ENCODE peak calls at places on chromosomes 3 and 15, in seven cellular contexts. L is GM12865, N is fibroblast of mammary gland, S is transverse colon, U is GM23248, R is BJ, T is ovary. Y is an unnamed sample.
A peak's percentile ranks its signal among the peaks of the same experiment; 100 is the strongest.

GRCh38 chr3:149339931-149340309 is 6.5 kb upstream of the TM4SF18 start:
- DNase-seq in S (peak; percentile 46), U (peak; percentile 97), L (no peak), R (peak; percentile 94), T (peak; percentile 73), N (peak; percentile 95), Y (no peak)

GRCh38 chr3:8737823-8738222 is 4.2 kb downstream of the CAV3 start:
- DNase-seq in U (no peak), S (no peak), L (no peak), N (no peak), T (no peak), R (no peak), Y (no peak)

GRCh38 chr3:169207089-169207488 is 456.4 kb downstream of the MECOM start:
- DNase-seq in N (no peak), T (no peak), R (no peak), L (no peak), U (no peak), S (no peak), Y (no peak)

GRCh38 chr3:14561051-14561634 is 21.0 kb upstream of the GRIP2 start:
- DNase-seq in N (peak; percentile 49), L (no peak), S (no peak), U (peak; percentile 83), R (no peak), T (no peak), Y (no peak)

GRCh38 chr3:196016485-196016884 is 65.4 kb downstream of the TFRC start:
- DNase-seq in T (no peak), N (peak; percentile 63), S (no peak), L (peak; percentile 7), R (peak; percentile 10), U (peak; percentile 71), Y (no peak)

GRCh38 chr15:43794269-43795037 is 2.3 kb downstream of the SERF2 start:
- DNase-seq in N (peak; percentile 56), S (no peak), L (no peak), R (no peak), T (no peak), U (peak; percentile 86), Y (peak; percentile 68)

GRCh38 chr15:55221090-55222011 is 24.6 kb upstream of the RSL24D1 start:
- DNase-seq in U (peak; percentile 95), N (peak; percentile 94), T (no peak), R (peak; percentile 77), L (peak; percentile 57), S (no peak), Y (no peak)

GRCh38 chr3:137768361-137769320 is 4.5 kb downstream of the SOX14 start:
- DNase-seq in L (no peak), T (no peak), S (no peak), R (no peak), N (no peak), U (peak; percentile 28), Y (no peak)

GRCh38 chr3:6492306-6492705 is 368.6 kb upstream of the GRM7 start:
- DNase-seq in R (no peak), N (no peak), T (no peak), S (no peak), L (no peak), U (no peak), Y (no peak)

GRCh38 chr3:40417845-40418543 is 31.0 kb downstream of the ENTPD3 start:
- DNase-seq in R (no peak), U (no peak), N (peak; percentile 9), L (no peak), S (no peak), T (no peak), Y (no peak)

GRCh38 chr15:49860101-49860500 is 239.3 kb downstream of the DTWD1 start:
- DNase-seq in N (peak; percentile 93), T (no peak), S (no peak), R (peak; percentile 70), L (no peak), U (peak; percentile 75), Y (no peak)

GRCh38 chr3:42032693-42033349 is 58.3 kb upstream of the TRAK1 start:
- DNase-seq in L (no peak), T (peak; percentile 85), U (peak; percentile 97), S (peak; percentile 68), R (peak; percentile 98), N (peak; percentile 94), Y (peak; percentile 91)

GRCh38 chr3:188164248-188164687 is 10.3 kb downstream of the LPP start:
- DNase-seq in U (no peak), L (no peak), R (no peak), S (peak; percentile 80), N (no peak), T (no peak), Y (no peak)

GRCh38 chr3:134078169-134078821 is 48.6 kb upstream of the SLCO2A1 start:
- DNase-seq in N (peak; percentile 85), U (peak; percentile 91), S (no peak), R (no peak), T (no peak), L (no peak), Y (no peak)

GRCh38 chr3:87336761-87337160 is 60.4 kb upstream of the POU1F1 start:
- DNase-seq in T (no peak), R (no peak), U (no peak), S (no peak), L (no peak), N (no peak), Y (no peak)
- H3K4me3 ChIP-seq in T (no peak overlapping the region), R (no peak overlapping the region), U (no peak overlapping the region), S (no peak overlapping the region), L (no peak overlapping the region), N (no peak overlapping the region), Y (no peak overlapping the region)

DNA sequence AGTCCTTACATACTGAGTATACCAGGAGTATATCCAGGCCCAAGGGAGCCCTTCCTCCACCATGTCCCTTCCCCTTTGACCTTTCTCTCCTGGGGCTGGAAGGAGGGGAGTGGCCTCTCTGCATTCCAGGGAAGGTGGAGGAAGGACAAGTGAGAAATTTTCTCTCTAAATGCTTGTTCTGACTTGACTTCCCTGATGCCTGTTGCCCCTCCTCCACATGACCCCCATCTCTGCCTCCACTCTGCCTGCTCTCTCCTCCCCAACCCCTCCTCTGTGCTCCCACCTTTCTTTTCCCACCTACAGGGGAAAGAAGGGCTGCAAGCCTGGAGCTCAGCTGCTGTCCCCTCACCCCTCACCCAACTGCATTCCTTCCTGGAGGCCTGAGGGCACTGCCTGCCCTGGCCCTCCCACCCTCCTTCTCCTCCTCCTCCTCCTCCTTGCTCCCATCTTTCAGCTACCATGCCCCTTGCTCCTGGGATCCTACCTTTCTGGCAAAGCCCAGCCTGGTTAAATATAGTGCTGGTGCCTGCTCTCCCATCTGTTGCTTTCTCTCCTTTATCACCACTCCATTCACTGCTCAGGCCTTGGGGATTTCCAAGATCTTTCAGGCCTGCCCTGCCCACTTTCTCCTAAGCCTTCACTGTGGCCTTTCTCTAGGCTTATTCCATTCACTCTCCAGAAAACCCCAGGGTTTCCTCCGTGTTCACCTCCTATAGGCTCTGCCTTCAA is 8.5 kb upstream of the DAG1 start:
- DNase-seq in U (peak; percentile 49), S (no peak), R (no peak), T (no peak), N (no peak), L (no peak), Y (peak; percentile 71)
- H3K4me3 ChIP-seq in U (no peak overlapping the region), S (no peak overlapping the region), R (no peak overlapping the region), T (no peak overlapping the region), N (no peak overlapping the region), L (no peak overlapping the region), Y (no peak overlapping the region)

GRCh38 chr15:85706779-85707518 is 87.8 kb downstream of the KLHL25 start:
- DNase-seq in R (no peak), T (peak; percentile 54), N (peak; percentile 78), U (peak; percentile 62), S (peak; percentile 23), L (peak; percentile 88), Y (no peak)

GRCh38 chr15:85704720-85705119 is 90.0 kb downstream of the KLHL25 start:
- DNase-seq in S (no peak), L (peak; percentile 56), T (no peak), U (peak; percentile 68), N (peak; percentile 68), R (peak; percentile 52), Y (no peak)

GRCh38 chr15:85704021-85704420 is 90.7 kb downstream of the KLHL25 start:
- DNase-seq in R (no peak), U (peak; percentile 67), N (peak; percentile 80), L (peak; percentile 70), T (no peak), S (no peak), Y (no peak)

GRCh38 chr15:85700767-85701166 is 94.0 kb downstream of the KLHL25 start:
- DNase-seq in S (no peak), L (no peak), T (no peak), N (no peak), U (no peak), R (no peak), Y (no peak)

DNA sequence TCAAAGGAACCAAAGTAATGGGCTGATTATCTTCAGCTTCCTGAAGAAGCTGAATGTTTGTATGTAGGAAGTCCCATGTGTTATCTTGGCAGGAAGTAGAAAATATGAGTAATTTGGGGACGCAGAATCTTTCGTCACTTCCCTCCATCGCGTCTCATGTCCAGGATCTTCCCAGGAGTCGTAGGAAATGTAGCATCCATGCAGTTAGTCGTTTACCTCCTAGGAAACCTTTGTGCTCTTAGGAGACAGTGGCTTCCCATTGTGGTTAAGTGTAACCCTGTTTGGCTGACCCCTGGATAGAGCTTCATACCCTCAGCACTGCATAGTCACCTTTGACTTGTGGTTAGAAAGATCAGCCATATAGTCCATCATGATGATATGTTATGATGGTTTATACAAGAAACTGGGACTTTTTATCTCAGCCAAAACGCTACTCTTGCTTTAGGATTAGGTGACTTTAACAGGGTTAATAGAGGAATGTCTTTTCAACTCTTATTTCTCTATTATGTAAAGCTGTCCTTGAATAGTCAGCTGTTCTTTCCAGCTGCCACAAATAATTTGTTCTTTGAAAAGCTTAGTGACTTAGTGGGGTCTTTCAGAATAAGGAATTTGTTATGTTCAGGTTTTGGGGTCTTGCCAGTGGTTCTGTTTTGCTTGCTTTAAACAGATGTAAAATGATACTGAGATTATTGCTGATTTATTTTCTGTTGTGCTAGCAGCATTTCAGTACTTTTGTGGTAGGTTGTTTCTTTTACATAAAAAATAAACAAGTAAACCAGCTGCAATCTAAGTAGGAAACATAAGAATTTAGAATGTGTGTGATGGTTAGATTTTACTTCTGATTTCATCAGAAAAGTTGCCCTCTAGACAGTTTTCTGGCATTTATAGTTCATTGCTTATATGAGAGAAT is 92.1 kb downstream of the KLHL25 start:
- DNase-seq in L (peak; percentile 71), U (peak; percentile 56), N (peak; percentile 85), S (no peak), T (no peak), R (no peak), Y (no peak)
- H3K4me3 ChIP-seq in L (peak overlapping the region; percentile 52), U (no peak overlapping the region), N (no peak overlapping the region), S (no peak overlapping the region), T (no peak overlapping the region), R (no peak overlapping the region), Y (no peak overlapping the region)

GRCh38 chr3:68958932-68959331 is 26.6 kb upstream of the TAFA4 start:
- DNase-seq in N (no peak), R (no peak), L (no peak), S (no peak), T (no peak), U (no peak), Y (no peak)

GRCh38 chr3:68964694-68965093 is 32.3 kb upstream of the TAFA4 start:
- DNase-seq in L (no peak), T (no peak), U (no peak), S (no peak), R (no peak), N (no peak), Y (no peak)
- H3K4me3 ChIP-seq in L (no peak overlapping the region), T (no peak overlapping the region), U (no peak overlapping the region), S (no peak overlapping the region), R (no peak overlapping the region), N (no peak overlapping the region), Y (no peak overlapping the region)

GRCh38 chr15:35871812-35872211 is 325.8 kb upstream of the DPH6 start:
- DNase-seq in S (no peak), T (no peak), R (no peak), L (no peak), U (no peak), N (no peak), Y (no peak)
- H3K4me3 ChIP-seq in S (no peak overlapping the region), T (no peak overlapping the region), R (no peak overlapping the region), L (no peak overlapping the region), U (no peak overlapping the region), N (no peak overlapping the region), Y (no peak overlapping the region)

GRCh38 chr3:32816439-32817194 is 1.2 kb upstream of the TRIM71 start:
- DNase-seq in S (no peak), L (no peak), U (peak; percentile 40), T (no peak), R (no peak), N (peak; percentile 9), Y (no peak)
- H3K4me3 ChIP-seq in S (peak overlapping the region; percentile 56), L (peak overlapping the region; percentile 17), U (peak overlapping the region; percentile 46), T (no peak overlapping the region), R (peak overlapping the region; percentile 14), N (peak overlapping the region; percentile 6), Y (no peak overlapping the region)

Y was measured in WERI-Rb-1.